ENCODE peak calls at places on chromosomes 7 and 10, in nine cellular contexts. R is tibial artery, E is cardiac muscle cell, M is sigmoid colon, W is left ventricle myocardium inferior, T is astrocyte of the cerebellum, S is endothelial cell of umbilical vein, K is foreskin keratinocyte, V is GM20000. H is an unnamed sample.

GRCh38 chr7:139682136-139683013 is 95.4 kb downstream of the HIPK2 start:
- DNase-seq in R (no peak), E (peak), M (no peak), W (no peak), T (no peak), S (no peak), K (peak), V (no peak), H (no peak)

GRCh38 chr10:31623466-31623865 is 304.4 kb downstream of the ZEB1 start:
- DNase-seq in R (peak), E (peak), M (peak), W (no peak), T (no peak), S (no peak), K (no peak), V (no peak), H (no peak)

GRCh38 chr10:43851030-43851429 is 202.3 kb upstream of the ZNF32 start:
- DNase-seq in R (no peak), E (no peak), M (no peak), W (no peak), T (no peak), S (no peak), K (no peak), V (no peak), H (no peak)

GRCh38 chr10:114489521-114490310 is 85.4 kb upstream of the AFAP1L2 start:
- DNase-seq in R (no peak), E (no peak), M (no peak), W (no peak), T (no peak), S (peak), K (no peak), V (no peak), H (no peak)

GRCh38 chr7:120988591-120989299 is at the start of gene CPED1:
- DNase-seq in R (peak), E (peak), M (peak), W (peak), T (no peak), S (peak), K (peak), V (peak), H (peak)

GRCh38 chr10:73956476-73957338 is 41.2 kb upstream of the VCL start:
- DNase-seq in R (no peak), E (peak), M (no peak), W (no peak), T (no peak), S (peak), K (no peak), V (peak), H (peak)

GRCh38 chr10:104391150-104391968 is 37.7 kb downstream of the CFAP58 start:
- DNase-seq in R (no peak), E (peak), M (no peak), W (no peak), T (no peak), S (no peak), K (peak), V (no peak), H (no peak)

GRCh38 chr10:86213148-86213547 is 153.4 kb downstream of the GRID1 start:
- DNase-seq in R (no peak), E (no peak), M (no peak), W (no peak), T (no peak), S (no peak), K (no peak), V (no peak), H (no peak)

GRCh38 chr10:131218811-131219583 is 92.5 kb downstream of the TCERG1L start:
- DNase-seq in R (no peak), E (no peak), M (no peak), W (no peak), T (no peak), S (no peak), K (no peak), V (no peak), H (no peak)

GRCh38 chr7:66054063-66054462 is 21.6 kb upstream of the ASL start:
- DNase-seq in R (no peak), E (no peak), M (no peak), W (no peak), T (no peak), S (no peak), K (no peak), V (no peak), H (no peak)

GRCh38 chr7:84682543-84682942 is 488.0 kb upstream of the SEMA3A start:
- DNase-seq in R (no peak), E (no peak), M (no peak), W (no peak), T (no peak), S (no peak), K (no peak), V (no peak), H (no peak)

GRCh38 chr7:41538810-41539724 is 163.8 kb downstream of the INHBA start:
- DNase-seq in R (no peak), E (peak), M (no peak), W (no peak), T (peak), S (no peak), K (no peak), V (no peak), H (no peak)

GRCh38 chr10:75461672-75462649 is 30.5 kb downstream of the LRMDA start:
- DNase-seq in R (no peak), E (no peak), M (no peak), W (no peak), T (no peak), S (no peak), K (no peak), V (no peak), H (no peak)

GRCh38 chr10:116947838-116948529 is 57.0 kb downstream of the SHTN1 start:
- DNase-seq in R (no peak), E (peak), M (no peak), W (no peak), T (no peak), S (peak), K (peak), V (no peak), H (no peak)

GRCh38 chr10:125084191-125085186 is 75.9 kb downstream of the CTBP2 start:
- DNase-seq in R (peak), E (peak), M (peak), W (peak), T (peak), S (peak), K (peak), V (no peak), H (no peak)

GRCh38 chr10:91418417-91418816 is 8.3 kb downstream of the HECTD2 start:
- DNase-seq in R (no peak), E (no peak), M (no peak), W (no peak), T (no peak), S (no peak), K (no peak), V (no peak), H (no peak)

GRCh38 chr7:55367283-55367840 is 2.2 kb downstream of the LANCL2 start:
- DNase-seq in R (no peak), E (no peak), M (no peak), W (no peak), T (no peak), S (no peak), K (no peak), V (no peak), H (no peak)

GRCh38 chr7:621572-622285 is 102.1 kb upstream of the PDGFA start:
- DNase-seq in R (no peak), E (no peak), M (no peak), W (no peak), T (no peak), S (no peak), K (no peak), V (no peak), H (no peak)

GRCh38 chr10:119301397-119301796 is 94.0 kb downstream of the GRK5 start:
- DNase-seq in R (no peak), E (no peak), M (no peak), W (no peak), T (no peak), S (peak), K (no peak), V (no peak), H (no peak)

GRCh38 chr10:123043409-123043925 is 34.7 kb downstream of the ACADSB start:
- DNase-seq in R (no peak), E (peak), M (no peak), W (no peak), T (peak), S (peak), K (peak), V (peak), H (peak)

GRCh38 chr7:50307368-50308012 is 3.0 kb downstream of the IKZF1 start:
- DNase-seq in R (no peak), E (no peak), M (no peak), W (no peak), T (no peak), S (no peak), K (no peak), V (peak), H (no peak)

GRCh38 chr10:13316635-13317311 is 16.9 kb upstream of the PHYH start:
- DNase-seq in R (no peak), E (no peak), M (no peak), W (no peak), T (no peak), S (no peak), K (peak), V (no peak), H (no peak)

GRCh38 chr7:34759477-34760125 is 101.6 kb downstream of the NPSR1 start:
- DNase-seq in R (no peak), E (peak), M (no peak), W (no peak), T (peak), S (peak), K (peak), V (peak), H (no peak)
- TF ChIP-seq CTCF in R (no peak), E (peak), M (no peak), W (peak), T (peak), S (peak), K (peak), V (peak), H (peak)

GRCh38 chr10:48535416-48536225 is 69.3 kb downstream of the ARHGAP22 start:
- DNase-seq in R (no peak), E (no peak), M (no peak), W (no peak), T (no peak), S (no peak), K (no peak), V (no peak), H (no peak)
- TF ChIP-seq CTCF in R (no peak), E (no peak), M (no peak), W (no peak), T (peak), S (no peak), K (peak), V (peak), H (peak)

GRCh38 chr7:101233907-101234547 is 3.6 kb downstream of the CLDN15 start:
- DNase-seq in R (no peak), E (no peak), M (no peak), W (no peak), T (no peak), S (no peak), K (no peak), V (no peak), H (no peak)

GRCh38 chr7:101235522-101235921 is 2.1 kb downstream of the CLDN15 start:
- DNase-seq in R (no peak), E (no peak), M (no peak), W (no peak), T (no peak), S (no peak), K (no peak), V (no peak), H (no peak)

GRCh38 chr7:101234636-101235035 is 3.0 kb downstream of the CLDN15 start:
- DNase-seq in R (no peak), E (no peak), M (no peak), W (no peak), T (no peak), S (no peak), K (no peak), V (no peak), H (no peak)

GRCh38 chr7:101236292-101236691 is 1.3 kb downstream of the CLDN15 start:
- DNase-seq in R (no peak), E (no peak), M (no peak), W (no peak), T (no peak), S (no peak), K (no peak), V (no peak), H (no peak)

GRCh38 chr7:101235050-101235449 is 2.6 kb downstream of the CLDN15 start:
- DNase-seq in R (no peak), E (no peak), M (no peak), W (no peak), T (no peak), S (peak), K (no peak), V (no peak), H (no peak)
- TF ChIP-seq CTCF in R (no peak), E (peak), M (no peak), W (peak), T (peak), S (peak), K (peak), V (no peak), H (no peak)

DNA sequence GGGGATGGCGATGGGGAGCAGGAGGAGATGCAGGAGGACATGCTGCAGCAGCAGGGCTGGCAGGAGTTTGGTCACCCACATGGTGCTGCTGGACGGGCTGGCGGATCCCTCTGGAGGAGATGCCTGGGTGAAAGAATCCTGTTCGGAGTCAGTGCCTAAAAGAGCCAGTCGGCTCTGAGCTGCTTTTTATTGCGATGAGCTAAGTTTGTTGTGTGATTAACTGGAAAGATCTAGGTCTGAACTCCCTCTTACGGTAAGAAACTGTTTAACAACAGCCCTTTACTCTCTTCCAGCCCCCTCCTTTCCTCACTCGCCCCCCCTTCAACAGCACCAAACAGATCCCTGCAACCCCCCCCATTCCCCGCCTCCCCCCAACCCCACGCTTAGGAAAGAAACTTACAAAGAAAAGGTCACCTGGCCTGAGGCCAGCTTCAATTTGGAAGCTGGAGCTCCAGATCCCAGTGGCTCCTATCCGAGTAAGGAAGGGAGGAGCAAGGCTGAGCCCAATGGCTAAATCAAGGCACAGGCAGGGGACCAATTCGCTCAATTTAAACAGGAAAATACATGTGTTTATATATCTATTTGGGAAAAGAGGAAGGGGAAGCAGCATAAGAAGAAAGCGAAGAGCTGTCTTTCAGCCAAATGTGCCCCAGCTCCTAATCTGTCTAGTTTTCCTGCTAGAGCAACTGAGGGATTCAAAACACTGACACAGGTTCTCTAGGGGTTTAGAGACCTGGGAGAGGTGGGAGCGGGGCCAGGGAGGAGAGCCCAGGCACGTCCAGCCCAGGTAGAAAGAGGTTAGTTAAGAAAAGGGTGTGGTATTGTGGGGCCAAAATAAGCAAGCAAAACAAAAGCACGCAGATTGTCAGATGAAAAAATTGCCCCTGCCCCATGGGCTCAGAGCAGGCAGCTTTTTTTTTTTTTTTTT is at the start of gene HGF:
- DNase-seq in R (peak), E (peak), M (peak), W (peak), T (no peak), S (peak), K (peak), V (no peak), H (no peak)
- TF ChIP-seq CTCF in R (peak), E (peak), M (no peak), W (no peak), T (peak), S (no peak), K (peak), V (no peak), H (no peak)

GRCh38 chr10:92839191-92840085 is 8.9 kb upstream of the EXOC6 start:
- DNase-seq in R (peak), E (peak), M (no peak), W (peak), T (peak), S (peak), K (no peak), V (peak), H (peak)
- TF ChIP-seq CTCF in R (no peak), E (peak), M (no peak), W (peak), T (peak), S (peak), K (peak), V (peak), H (peak)

DNA sequence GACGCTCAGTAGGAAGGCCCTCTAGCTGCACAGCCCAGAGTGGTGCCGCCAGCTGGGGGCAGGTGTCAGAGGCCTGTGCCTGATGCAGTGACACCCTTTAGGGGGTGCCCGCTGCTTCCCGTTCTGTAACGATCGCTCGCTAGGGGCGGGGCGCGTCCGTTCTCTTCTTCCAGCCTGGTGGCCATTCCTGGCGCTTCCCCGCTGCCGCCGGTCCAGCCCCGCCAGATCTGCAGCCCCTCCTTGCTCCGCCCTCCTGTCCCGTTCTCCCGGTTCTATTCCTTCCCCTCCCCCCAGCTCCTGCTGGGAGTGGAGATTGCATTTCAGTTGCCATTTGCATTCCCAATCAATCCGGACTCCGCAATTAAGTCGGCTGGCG is 39.2 kb downstream of the AGAP3 start:
- DNase-seq in R (no peak), E (peak), M (no peak), W (peak), T (no peak), S (no peak), K (no peak), V (no peak), H (no peak)
- TF ChIP-seq CTCF in R (no peak), E (peak), M (no peak), W (peak), T (no peak), S (no peak), K (peak), V (no peak), H (no peak)

DNA sequence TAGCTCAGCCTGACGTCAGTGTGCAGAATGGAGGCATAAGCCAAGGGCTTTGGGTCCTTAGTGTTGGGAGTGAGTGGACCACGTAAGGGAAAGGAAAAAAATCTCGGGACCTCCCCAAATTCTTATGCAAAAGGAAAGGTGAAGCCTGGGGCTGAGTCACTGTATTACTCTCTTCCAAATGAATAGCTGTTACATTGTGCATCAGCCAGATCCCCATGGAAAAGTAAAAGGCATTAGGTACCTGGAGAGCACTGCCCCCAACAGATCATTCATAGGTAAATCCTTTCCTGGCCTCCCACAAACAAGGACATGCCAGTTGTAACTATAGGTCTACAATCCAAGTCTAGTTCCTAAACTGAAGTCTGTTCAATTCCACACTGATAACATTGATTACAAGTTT is 170.5 kb downstream of the C1GALT1 start:
- DNase-seq in R (no peak), E (no peak), M (no peak), W (no peak), T (no peak), S (no peak), K (peak), V (no peak), H (no peak)
- TF ChIP-seq CTCF in R (no peak), E (no peak), M (no peak), W (no peak), T (no peak), S (no peak), K (peak), V (no peak), H (peak)

GRCh38 chr7:154832557-154833138 is 170.3 kb downstream of the PAXIP1 start:
- DNase-seq in R (no peak), E (no peak), M (no peak), W (no peak), T (no peak), S (no peak), K (no peak), V (peak), H (peak)

GRCh38 chr7:154827007-154827406 is 175.9 kb downstream of the PAXIP1 start:
- DNase-seq in R (no peak), E (no peak), M (no peak), W (no peak), T (no peak), S (no peak), K (no peak), V (no peak), H (no peak)
- TF ChIP-seq CTCF in R (no peak), E (no peak), M (no peak), W (no peak), T (no peak), S (no peak), K (no peak), V (no peak), H (no peak)

GRCh38 chr7:145539910-145540309 is 576.7 kb upstream of the CNTNAP2 start:
- DNase-seq in R (no peak), E (no peak), M (no peak), W (no peak), T (no peak), S (no peak), K (no peak), V (no peak), H (no peak)
- TF ChIP-seq CTCF in R (no peak), E (no peak), M (no peak), W (no peak), T (no peak), S (no peak), K (no peak), V (no peak), H (no peak)

DNA sequence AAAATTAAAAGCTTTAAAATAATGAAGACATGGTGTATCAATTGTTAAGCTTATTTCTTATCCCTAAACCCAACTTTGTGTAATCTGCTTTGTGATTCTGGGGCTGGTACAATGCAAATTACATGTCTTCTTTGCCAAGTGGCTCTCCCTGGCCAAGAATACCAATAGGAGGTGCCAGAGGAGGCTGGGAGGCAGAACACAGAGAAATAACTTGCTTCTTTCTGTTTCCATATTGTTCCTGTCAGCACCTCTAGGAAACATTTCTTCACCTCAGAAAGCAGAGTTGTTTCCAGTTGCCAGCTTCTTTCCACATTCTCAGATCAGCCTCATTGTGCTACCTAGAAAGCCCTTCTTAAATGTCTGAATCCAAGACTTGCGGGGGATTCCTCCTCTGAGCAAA is 174.4 kb downstream of the MDFIC start:
- DNase-seq in R (no peak), E (peak), M (no peak), W (no peak), T (no peak), S (no peak), K (no peak), V (no peak), H (no peak)
- TF ChIP-seq CTCF in R (no peak), E (peak), M (no peak), W (no peak), T (peak), S (no peak), K (no peak), V (no peak), H (no peak)